ENCODE peak calls at places on chromosomes 5 and 9, in ten cellular contexts. D is adrenal gland; H is upper lobe of right lung; V is GM20000; R is endothelial cell of umbilical vein; P is Panc1; Y is activated CD8-positive, alpha-beta T cell treated with anti-CD3 and anti-CD28 coated beads for 36 hours; A is OCI-LY7; O is heart left ventricle; F is GM12865. S is an unnamed sample.

GRCh38 chr5:96049398-96050272 is 88.0 kb upstream of the ELL2 start:
- DNase-seq in D (no peak), H (no peak), V (no peak), R (peak), P (no peak), Y (no peak), A (no peak), O (no peak), F (no peak), S (no peak)

GRCh38 chr5:152007556-152007955 is 82.9 kb upstream of the GLRA1 start:
- DNase-seq in D (no peak), H (no peak), V (no peak), R (no peak), P (no peak), Y (no peak), A (no peak), O (no peak), F (no peak), S (no peak)

GRCh38 chr9:124017929-124018730 is 6.6 kb downstream of the LHX2 start:
- DNase-seq in D (no peak), H (peak), V (peak), R (no peak), P (no peak), Y (no peak), A (no peak), O (no peak), F (no peak), S (peak)

GRCh38 chr5:32222723-32223470 is 48.8 kb upstream of the GOLPH3 start:
- DNase-seq in D (no peak), H (no peak), V (no peak), R (no peak), P (no peak), Y (no peak), A (no peak), O (no peak), F (no peak), S (no peak)

GRCh38 chr5:36790847-36791246 is 85.7 kb upstream of the NIPBL start:
- DNase-seq in D (no peak), H (no peak), V (no peak), R (no peak), P (no peak), Y (no peak), A (no peak), O (no peak), F (no peak), S (no peak)

GRCh38 chr9:130857864-130858730 is 23.0 kb downstream of the ABL1 start:
- DNase-seq in D (no peak), H (no peak), V (no peak), R (peak), P (no peak), Y (no peak), A (no peak), O (peak), F (no peak), S (no peak)

GRCh38 chr5:33212900-33213299 is 227.9 kb upstream of the TARS1 start:
- DNase-seq in D (no peak), H (no peak), V (no peak), R (no peak), P (no peak), Y (no peak), A (no peak), O (no peak), F (no peak), S (no peak)

GRCh38 chr5:52925001-52925400 is 64.2 kb upstream of the ITGA2 start:
- DNase-seq in D (no peak), H (no peak), V (no peak), R (no peak), P (no peak), Y (no peak), A (no peak), O (no peak), F (no peak), S (no peak)

GRCh38 chr5:150358261-150359095 is 981 bp downstream of the TCOF1 start:
- DNase-seq in D (no peak), H (no peak), V (no peak), R (peak), P (no peak), Y (no peak), A (peak), O (no peak), F (peak), S (no peak)

GRCh38 chr9:26471271-26471670 is 421.3 kb downstream of the CAAP1 start:
- DNase-seq in D (no peak), H (no peak), V (no peak), R (no peak), P (no peak), Y (no peak), A (no peak), O (no peak), F (no peak), S (no peak)

GRCh38 chr5:168315416-168315990 is 24.1 kb downstream of the WWC1 start:
- DNase-seq in D (no peak), H (no peak), V (no peak), R (no peak), P (no peak), Y (no peak), A (no peak), O (no peak), F (no peak), S (no peak)

GRCh38 chr9:125758986-125759811 is 12.0 kb downstream of the PBX3 start:
- DNase-seq in D (no peak), H (no peak), V (no peak), R (peak), P (no peak), Y (no peak), A (peak), O (peak), F (no peak), S (no peak)

GRCh38 chr9:24602687-24603352 is 57.1 kb upstream of the IZUMO3 start:
- DNase-seq in D (no peak), H (no peak), V (no peak), R (no peak), P (no peak), Y (no peak), A (no peak), O (no peak), F (no peak), S (no peak)

GRCh38 chr5:148297695-148298094 is 14.5 kb upstream of the SPINK7 start:
- DNase-seq in D (no peak), H (no peak), V (no peak), R (no peak), P (no peak), Y (no peak), A (no peak), O (no peak), F (no peak), S (no peak)

GRCh38 chr5:95823738-95824609 is 1.4 kb upstream of the GLRX start:
- DNase-seq in D (peak), H (peak), V (no peak), R (peak), P (peak), Y (peak), A (peak), O (peak), F (peak), S (no peak)

GRCh38 chr5:135341021-135341666 is 57.9 kb downstream of the MACROH2A1 start:
- DNase-seq in D (no peak), H (no peak), V (no peak), R (no peak), P (no peak), Y (no peak), A (no peak), O (no peak), F (no peak), S (no peak)

GRCh38 chr5:149445739-149446369 is 66.8 kb upstream of the IL17B start:
- DNase-seq in D (peak), H (no peak), V (no peak), R (peak), P (no peak), Y (no peak), A (no peak), O (no peak), F (no peak), S (no peak)

GRCh38 chr5:167973126-167973525 is 318.3 kb upstream of the WWC1 start:
- DNase-seq in D (no peak), H (no peak), V (no peak), R (no peak), P (no peak), Y (no peak), A (no peak), O (no peak), F (no peak), S (no peak)

GRCh38 chr5:167967494-167968180 is 323.8 kb upstream of the WWC1 start:
- DNase-seq in D (no peak), H (no peak), V (no peak), R (no peak), P (no peak), Y (no peak), A (no peak), O (no peak), F (no peak), S (no peak)

GRCh38 chr5:115465416-115465815 is 79.2 kb downstream of the FEM1C start:
- DNase-seq in D (no peak), H (no peak), V (no peak), R (no peak), P (no peak), Y (no peak), A (no peak), O (no peak), F (no peak), S (no peak)

GRCh38 chr9:70811638-70812037 is 309.8 kb downstream of the TRPM3 start:
- DNase-seq in D (no peak), H (no peak), V (no peak), R (no peak), P (no peak), Y (no peak), A (no peak), O (no peak), F (no peak), S (no peak)

GRCh38 chr5:138692370-138692769 is 60.9 kb upstream of the CTNNA1 start:
- DNase-seq in D (no peak), H (no peak), V (no peak), R (no peak), P (no peak), Y (no peak), A (no peak), O (no peak), F (no peak), S (no peak)

GRCh38 chr9:83992407-83992806 is 11.8 kb downstream of the RMI1 start:
- DNase-seq in D (no peak), H (no peak), V (no peak), R (no peak), P (no peak), Y (no peak), A (no peak), O (no peak), F (no peak), S (no peak)
- TF ChIP-seq CTCF in D (no peak), H (no peak), V (no peak), R (no peak), P (no peak), Y (no peak), A (no peak), O (no peak), F (no peak), S (no peak)

GRCh38 chr9:99855467-99856176 is 33.9 kb downstream of the NR4A3 start:
- DNase-seq in D (no peak), H (no peak), V (no peak), R (no peak), P (no peak), Y (no peak), A (no peak), O (no peak), F (no peak), S (no peak)
- TF ChIP-seq CTCF in D (no peak), H (no peak), V (no peak), R (no peak), P (peak), Y (no peak), A (no peak), O (no peak), F (no peak), S (no peak)

GRCh38 chr9:106451223-106451622 is 411.7 kb upstream of the ZNF462 start:
- DNase-seq in D (no peak), H (no peak), V (no peak), R (no peak), P (no peak), Y (no peak), A (no peak), O (no peak), F (no peak), S (no peak)
- TF ChIP-seq CTCF in D (no peak), H (no peak), V (no peak), R (no peak), P (no peak), Y (no peak), A (no peak), O (no peak), F (no peak), S (no peak)

GRCh38 chr5:8952147-8952546 is 593.7 kb downstream of the SEMA5A start:
- DNase-seq in D (no peak), H (no peak), V (no peak), R (no peak), P (no peak), Y (no peak), A (no peak), O (no peak), F (no peak), S (no peak)

GRCh38 chr5:8953016-8953415 is 592.9 kb downstream of the SEMA5A start:
- DNase-seq in D (no peak), H (no peak), V (peak), R (no peak), P (no peak), Y (no peak), A (peak), O (no peak), F (peak), S (no peak)

GRCh38 chr5:8953911-8954310 is 592.0 kb downstream of the SEMA5A start:
- DNase-seq in D (no peak), H (no peak), V (no peak), R (no peak), P (no peak), Y (no peak), A (no peak), O (no peak), F (no peak), S (no peak)

GRCh38 chr5:8956659-8957058 is 589.2 kb downstream of the SEMA5A start:
- DNase-seq in D (no peak), H (no peak), V (no peak), R (no peak), P (no peak), Y (no peak), A (no peak), O (no peak), F (no peak), S (no peak)

DNA sequence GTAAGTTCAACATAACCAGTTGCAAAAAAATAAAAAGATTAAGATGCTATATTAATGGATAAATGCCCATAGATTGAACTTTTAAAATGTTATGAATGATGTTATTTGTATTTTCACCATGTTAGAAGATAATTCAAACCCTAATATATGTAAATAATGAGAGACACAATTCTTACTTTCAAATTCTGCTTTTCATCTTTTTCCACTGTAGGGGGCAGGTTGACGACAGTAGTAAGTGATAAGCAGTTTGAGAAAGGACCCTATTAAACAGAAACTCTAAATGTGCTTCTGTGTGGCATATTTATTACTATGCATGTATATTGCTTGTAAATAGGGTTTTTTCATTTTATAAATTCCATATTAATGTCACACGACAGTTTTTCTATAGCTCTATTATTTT is 591.1 kb downstream of the SEMA5A start:
- DNase-seq in D (no peak), H (no peak), V (no peak), R (no peak), P (no peak), Y (no peak), A (no peak), O (no peak), F (no peak), S (no peak)
- TF ChIP-seq CTCF in D (no peak), H (no peak), V (no peak), R (no peak), P (no peak), Y (no peak), A (peak), O (no peak), F (no peak), S (no peak)

S was measured in GM10248.